ENCODE peak calls at places on chromosomes 12 and 14, in four cellular contexts. Y is transverse colon, D is stomach, P is testis. G is an unnamed sample.

GRCh38 chr14:50260511-50260910 is 29.1 kb upstream of the SOS2 start:
- DNase-seq in Y (no peak), D (no peak), P (peak; percentile 23), G (peak; percentile 1)

GRCh38 chr12:79618848-79619404 is 71.8 kb downstream of the PAWR start:
- DNase-seq in Y (no peak), D (no peak), P (no peak), G (peak; percentile 7)

GRCh38 chr12:63319936-63320633 is 169.1 kb upstream of the AVPR1A start:
- DNase-seq in Y (no peak), D (no peak), P (no peak), G (no peak)

GRCh38 chr12:87930033-87930432 is 99.2 kb downstream of the C12orf50 start:
- DNase-seq in Y (no peak), D (no peak), P (no peak), G (peak; percentile 6)

GRCh38 chr12:129073157-129073915 is 220.1 kb downstream of the GLT1D1 start:
- DNase-seq in Y (no peak), D (no peak), P (no peak), G (no peak)

GRCh38 chr14:76876076-76876475 is 49.9 kb downstream of the LRRC74A start:
- DNase-seq in Y (peak; percentile 54), D (peak; percentile 67), P (peak; percentile 79), G (peak; percentile 51)

GRCh38 chr14:91138511-91139359 is 24.9 kb downstream of the DGLUCY start:
- DNase-seq in Y (peak; percentile 31), D (no peak), P (no peak), G (no peak)

GRCh38 chr12:110600254-110600653 is 13.7 kb upstream of the TCTN1 start:
- DNase-seq in Y (no peak), D (no peak), P (no peak), G (no peak)

GRCh38 chr12:89355243-89356068 is 3.2 kb upstream of the DUSP6 start:
- DNase-seq in Y (no peak), D (no peak), P (no peak), G (no peak)

GRCh38 chr14:97329701-97330100 is 532.5 kb downstream of the VRK1 start:
- DNase-seq in Y (no peak), D (no peak), P (no peak), G (no peak)

GRCh38 chr14:94575730-94576585 is 5.3 kb upstream of the SERPINA5 start:
- DNase-seq in Y (no peak), D (peak; percentile 46), P (peak; percentile 35), G (peak; percentile 35)

GRCh38 chr12:56143225-56143624 is 9.2 kb upstream of the MYL6B start:
- DNase-seq in Y (no peak), D (no peak), P (no peak), G (no peak)

GRCh38 chr12:52270541-52271070 is 3.8 kb upstream of the KRT86 start:
- DNase-seq in Y (no peak), D (no peak), P (no peak), G (no peak)

GRCh38 chr14:95359974-95360826 is 40.5 kb upstream of the CLMN start:
- DNase-seq in Y (no peak), D (peak; percentile 38), P (peak; percentile 83), G (no peak)

GRCh38 chr12:75969768-75970167 is 61.8 kb downstream of the PHLDA1 start:
- DNase-seq in Y (no peak), D (no peak), P (no peak), G (no peak)

DNA sequence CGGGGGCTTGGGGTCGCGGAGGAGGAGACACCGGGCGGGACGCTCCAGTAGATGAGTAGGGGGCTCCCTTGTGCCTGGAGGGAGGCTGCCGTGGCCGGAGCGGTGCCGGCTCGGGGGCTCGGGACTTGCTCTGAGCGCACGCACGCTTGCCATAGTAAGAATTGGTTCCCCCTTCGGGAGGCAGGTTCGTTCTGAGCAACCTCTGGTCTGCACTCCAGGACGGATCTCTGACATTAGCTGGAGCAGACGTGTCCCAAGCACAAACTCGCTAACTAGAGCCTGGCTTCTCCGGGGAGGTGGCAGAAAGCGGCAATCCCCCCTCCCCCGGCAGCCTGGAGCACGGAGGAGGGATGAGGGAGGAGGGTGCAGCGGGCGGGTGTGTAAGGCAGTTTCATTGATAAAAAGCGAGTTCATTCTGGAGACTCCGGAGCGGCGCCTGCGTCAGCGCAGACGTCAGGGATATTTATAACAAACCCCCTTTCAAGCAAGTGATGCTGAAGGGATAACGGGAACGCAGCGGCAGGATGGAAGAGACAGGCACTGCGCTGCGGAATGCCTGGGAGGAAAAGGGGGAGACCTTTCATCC is 618 bp downstream of the FOS start:
- DNase-seq in Y (peak; percentile 77), D (no peak), P (peak; percentile 94), G (no peak)
- TF ChIP-seq POLR2A in Y (no peak), D (no peak), P (peak; percentile 4), G (no peak)

GRCh38 chr12:93677195-93678064 is at the start of gene CRADD:
- DNase-seq in Y (peak; percentile 82), D (peak; percentile 76), P (peak; percentile 93), G (peak; percentile 57)
- TF ChIP-seq POLR2A in Y (peak; percentile 79), D (no peak), P (peak; percentile 62), G (peak; percentile 46)

GRCh38 chr12:6492838-6493579 is at the start of gene MRPL51:
- DNase-seq in Y (peak; percentile 98), D (peak; percentile 98), P (peak; percentile 99), G (peak; percentile 83)
- TF ChIP-seq POLR2A in Y (peak; percentile 93), D (no peak), P (no peak), G (peak; percentile 87)

DNA sequence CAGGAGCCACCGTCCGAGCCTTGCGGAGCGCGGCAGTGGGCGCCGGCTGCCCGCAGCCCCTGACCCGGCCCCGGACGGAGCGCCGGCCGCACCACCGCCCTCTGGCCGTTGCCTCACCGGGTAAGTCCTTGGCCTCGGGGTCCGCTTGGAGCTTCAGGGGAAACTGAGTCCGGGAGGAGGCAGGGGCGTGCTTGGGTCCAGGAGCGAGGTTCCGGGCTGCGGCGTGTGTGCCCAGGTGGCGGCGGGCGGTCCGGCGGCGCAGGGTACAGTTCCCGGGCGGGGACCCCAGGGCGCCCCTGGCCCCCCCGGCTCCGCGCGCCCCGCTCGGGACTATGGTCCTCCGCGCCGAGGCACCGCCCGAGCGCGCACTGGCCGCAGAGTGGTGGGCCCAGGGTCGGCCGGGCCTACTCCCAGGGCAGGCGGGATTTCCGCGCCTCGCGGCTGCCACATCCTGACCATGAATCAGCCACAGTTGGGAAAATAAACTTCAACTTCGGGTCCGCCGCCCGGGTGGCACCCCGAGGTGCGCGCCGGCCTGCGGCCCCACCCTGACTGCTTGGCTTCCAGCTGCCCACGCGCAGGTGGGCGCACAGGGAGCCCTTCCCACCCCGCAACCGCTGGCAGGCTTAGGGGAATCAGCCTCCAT is 325 bp downstream of the INF2 start:
- DNase-seq in Y (peak; percentile 34), D (no peak), P (no peak), G (no peak)
- TF ChIP-seq POLR2A in Y (peak; percentile 46), D (no peak), P (no peak), G (peak; percentile 64)

G was measured in H54.